ENCODE peak calls at places on chromosomes 13 and 19, in eight cellular contexts. One of them, this sample, is unnamed.

GRCh38 chr19:45059258-45059965 is 16.9 kb downstream of the ZNF296 start:
- DNase-seq in kidney: peak; percentile 79
- DNase-seq in left ventricle myocardium inferior: peak; percentile 53
- DNase-seq in natural killer cell: peak; percentile 81
- DNase-seq in AG09319: peak; percentile 24
- DNase-seq in nephron progenitor cell: peak; percentile 86
- DNase-seq in H9: peak; percentile 87
- DNase-seq in lung: peak; percentile 79
- DNase-seq in this sample: no peak

GRCh38 chr13:41674246-41674645 is 216.9 kb downstream of the RGCC start:
- DNase-seq in AG09319: no peak
- DNase-seq in H9: no peak
- DNase-seq in left ventricle myocardium inferior: no peak
- DNase-seq in nephron progenitor cell: no peak
- DNase-seq in lung: no peak
- DNase-seq in kidney: no peak
- DNase-seq in natural killer cell: no peak
- DNase-seq in this sample: no peak

GRCh38 chr13:39956036-39956435 is 300.6 kb downstream of the COG6 start:
- DNase-seq in H9: no peak
- DNase-seq in natural killer cell: no peak
- DNase-seq in nephron progenitor cell: no peak
- DNase-seq in left ventricle myocardium inferior: no peak
- DNase-seq in kidney: no peak
- DNase-seq in AG09319: no peak
- DNase-seq in lung: no peak
- DNase-seq in this sample: no peak

GRCh38 chr19:15210323-15210774 is 9.6 kb upstream of the NOTCH3 start:
- DNase-seq in lung: peak; percentile 49
- DNase-seq in AG09319: no peak
- DNase-seq in left ventricle myocardium inferior: peak; percentile 44
- DNase-seq in natural killer cell: no peak
- DNase-seq in nephron progenitor cell: no peak
- DNase-seq in kidney: no peak
- DNase-seq in H9: no peak
- DNase-seq in this sample: no peak

GRCh38 chr19:30684613-30685012 is 312.4 kb downstream of the ZNF536 start:
- DNase-seq in AG09319: no peak
- DNase-seq in H9: no peak
- DNase-seq in natural killer cell: no peak
- DNase-seq in left ventricle myocardium inferior: no peak
- DNase-seq in nephron progenitor cell: no peak
- DNase-seq in kidney: no peak
- DNase-seq in lung: no peak
- DNase-seq in this sample: no peak

GRCh38 chr19:32404939-32405430 is 585 bp upstream of the DPY19L3 start:
- DNase-seq in lung: peak; percentile 72
- DNase-seq in kidney: peak; percentile 86
- DNase-seq in H9: no peak
- DNase-seq in nephron progenitor cell: peak; percentile 60
- DNase-seq in natural killer cell: no peak
- DNase-seq in AG09319: peak; percentile 11
- DNase-seq in left ventricle myocardium inferior: peak; percentile 71
- DNase-seq in this sample: no peak

GRCh38 chr13:28744091-28744536 is 25.3 kb upstream of the SLC46A3 start:
- DNase-seq in natural killer cell: no peak
- DNase-seq in nephron progenitor cell: no peak
- DNase-seq in lung: no peak
- DNase-seq in AG09319: no peak
- DNase-seq in H9: peak; percentile 58
- DNase-seq in kidney: no peak
- DNase-seq in left ventricle myocardium inferior: no peak
- DNase-seq in this sample: no peak

GRCh38 chr19:54473071-54473941 is at the start of gene CDC42EP5:
- DNase-seq in lung: no peak
- DNase-seq in nephron progenitor cell: peak; percentile 70
- DNase-seq in AG09319: peak; percentile 81
- DNase-seq in left ventricle myocardium inferior: peak; percentile 82
- DNase-seq in natural killer cell: no peak
- DNase-seq in H9: peak; percentile 40
- DNase-seq in kidney: peak; percentile 94
- DNase-seq in this sample: peak; percentile 73

GRCh38 chr13:112606125-112607001 is 18.4 kb upstream of the TUBGCP3 start:
- DNase-seq in H9: peak; percentile 92
- DNase-seq in nephron progenitor cell: peak; percentile 98
- DNase-seq in left ventricle myocardium inferior: peak; percentile 93
- DNase-seq in natural killer cell: peak; percentile 77
- DNase-seq in kidney: peak; percentile 97
- DNase-seq in lung: peak; percentile 95
- DNase-seq in AG09319: peak; percentile 60
- DNase-seq in this sample: no peak

GRCh38 chr13:28329395-28330158 is 165.4 kb downstream of the FLT1 start:
- DNase-seq in H9: no peak
- DNase-seq in natural killer cell: no peak
- DNase-seq in AG09319: peak; percentile 89
- DNase-seq in nephron progenitor cell: no peak
- DNase-seq in kidney: no peak
- DNase-seq in lung: peak; percentile 48
- DNase-seq in left ventricle myocardium inferior: no peak
- DNase-seq in this sample: no peak

GRCh38 chr13:76799696-76800095 is 86.5 kb downstream of the KCTD12 start:
- DNase-seq in AG09319: no peak
- DNase-seq in kidney: no peak
- DNase-seq in H9: no peak
- DNase-seq in nephron progenitor cell: no peak
- DNase-seq in natural killer cell: no peak
- DNase-seq in left ventricle myocardium inferior: no peak
- DNase-seq in lung: no peak
- DNase-seq in this sample: no peak

GRCh38 chr13:72599148-72599743 is 128.2 kb downstream of the MZT1 start:
- DNase-seq in lung: no peak
- DNase-seq in AG09319: no peak
- DNase-seq in nephron progenitor cell: no peak
- DNase-seq in natural killer cell: no peak
- DNase-seq in kidney: no peak
- DNase-seq in H9: no peak
- DNase-seq in left ventricle myocardium inferior: no peak
- DNase-seq in this sample: no peak

GRCh38 chr13:45464687-45465453 is at the start of gene COG3:
- DNase-seq in H9: peak; percentile 94
- DNase-seq in AG09319: peak; percentile 94
- DNase-seq in nephron progenitor cell: peak; percentile 90
- DNase-seq in kidney: peak; percentile 98
- DNase-seq in natural killer cell: peak; percentile 91
- DNase-seq in lung: peak; percentile 94
- DNase-seq in left ventricle myocardium inferior: peak; percentile 94
- DNase-seq in this sample: peak; percentile 96
- TF ChIP-seq CTCF in H9: peak; percentile 39
- TF ChIP-seq CTCF in AG09319: peak; percentile 35
- TF ChIP-seq CTCF in nephron progenitor cell: no peak
- TF ChIP-seq CTCF in kidney: no peak
- TF ChIP-seq CTCF in natural killer cell: peak; percentile 41
- TF ChIP-seq CTCF in lung: no peak
- TF ChIP-seq CTCF in left ventricle myocardium inferior: no peak
- TF ChIP-seq CTCF in this sample: peak; percentile 68

GRCh38 chr19:13198634-13199033 is 48.4 kb downstream of the IER2 start:
- DNase-seq in left ventricle myocardium inferior: no peak
- DNase-seq in AG09319: no peak
- DNase-seq in lung: no peak
- DNase-seq in nephron progenitor cell: no peak
- DNase-seq in kidney: no peak
- DNase-seq in H9: no peak
- DNase-seq in natural killer cell: no peak
- DNase-seq in this sample: no peak

GRCh38 chr19:13190781-13191540 is 40.8 kb downstream of the IER2 start:
- DNase-seq in lung: no peak
- DNase-seq in left ventricle myocardium inferior: no peak
- DNase-seq in nephron progenitor cell: no peak
- DNase-seq in H9: no peak
- DNase-seq in kidney: no peak
- DNase-seq in AG09319: no peak
- DNase-seq in natural killer cell: no peak
- DNase-seq in this sample: no peak

DNA sequence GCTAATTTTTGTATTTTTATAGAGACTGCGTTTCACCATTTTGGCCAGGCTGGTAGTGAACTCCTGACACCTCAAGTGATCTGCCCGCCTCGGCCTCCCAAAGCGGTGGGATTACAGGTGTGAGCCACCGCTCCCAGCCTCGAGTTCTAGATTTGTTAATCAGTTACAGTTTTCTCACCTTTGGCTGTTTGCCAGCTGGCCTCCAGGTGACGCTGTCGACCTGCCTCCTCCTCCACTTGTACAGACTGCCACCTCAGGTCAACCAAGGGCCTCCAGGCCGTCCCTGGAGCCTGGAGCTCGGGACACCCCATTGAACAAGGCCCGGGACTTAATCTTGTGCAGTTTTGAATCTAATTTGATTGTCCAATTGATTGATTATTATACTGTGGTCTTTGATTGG is 45.5 kb downstream of the IER2 start:
- DNase-seq in H9: peak; percentile 90
- DNase-seq in nephron progenitor cell: peak; percentile 56
- DNase-seq in AG09319: no peak
- DNase-seq in lung: peak; percentile 63
- DNase-seq in kidney: no peak
- DNase-seq in natural killer cell: no peak
- DNase-seq in left ventricle myocardium inferior: no peak
- DNase-seq in this sample: no peak
- TF ChIP-seq CTCF in H9: peak; percentile 95
- TF ChIP-seq CTCF in nephron progenitor cell: peak; percentile 60
- TF ChIP-seq CTCF in AG09319: no peak
- TF ChIP-seq CTCF in lung: no peak
- TF ChIP-seq CTCF in kidney: no peak
- TF ChIP-seq CTCF in natural killer cell: peak; percentile 29
- TF ChIP-seq CTCF in left ventricle myocardium inferior: no peak
- TF ChIP-seq CTCF in this sample: peak; percentile 20

DNA sequence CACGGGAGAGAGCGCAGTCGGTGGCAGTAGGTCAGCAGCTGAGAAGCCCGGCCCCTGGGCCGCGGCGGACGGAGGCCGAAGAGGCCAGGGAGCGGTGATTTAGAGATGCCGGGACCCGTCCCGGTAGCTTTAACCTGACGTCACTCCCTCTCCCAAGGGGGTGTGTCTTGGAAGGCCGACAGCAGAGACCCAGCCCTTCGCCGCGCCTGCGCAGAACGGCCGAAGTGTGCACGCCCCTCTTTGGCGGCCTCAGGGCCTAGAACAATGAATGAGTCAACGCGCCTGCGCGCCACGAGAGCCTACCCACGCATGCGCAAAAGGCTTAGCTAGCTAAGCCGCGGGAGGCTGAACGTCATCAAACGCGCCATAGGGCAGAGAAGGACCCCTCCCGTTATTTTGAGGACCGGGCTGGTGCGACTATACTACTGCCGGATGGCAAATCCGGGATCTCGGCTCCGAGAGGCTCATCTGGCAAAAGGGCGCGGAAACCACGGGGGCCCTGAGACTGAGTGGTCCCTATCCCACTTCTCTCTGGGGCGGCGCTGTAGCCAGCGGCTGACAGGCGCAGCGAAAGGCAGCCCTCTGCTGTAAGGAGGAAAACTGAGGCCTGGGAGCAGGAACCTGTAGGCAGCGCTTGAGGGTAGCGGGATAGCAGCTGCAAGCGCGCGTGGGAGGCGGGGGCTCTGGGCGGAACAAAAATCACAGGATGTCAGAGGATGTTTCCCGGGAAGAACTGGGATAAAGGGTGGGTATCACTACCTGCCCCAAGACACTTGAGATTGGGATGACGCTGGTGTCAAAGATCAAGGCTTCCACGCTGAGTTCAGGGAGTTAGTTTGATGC is at the start of the genes IRGQ and ZNF576:
- DNase-seq in H9: peak; percentile 100
- DNase-seq in nephron progenitor cell: peak; percentile 100
- DNase-seq in natural killer cell: peak; percentile 100
- DNase-seq in left ventricle myocardium inferior: peak; percentile 100
- DNase-seq in kidney: peak; percentile 100
- DNase-seq in lung: peak; percentile 100
- DNase-seq in AG09319: peak; percentile 99
- DNase-seq in this sample: peak; percentile 99
- TF ChIP-seq CTCF in H9: no peak
- TF ChIP-seq CTCF in nephron progenitor cell: no peak
- TF ChIP-seq CTCF in natural killer cell: no peak
- TF ChIP-seq CTCF in left ventricle myocardium inferior: no peak
- TF ChIP-seq CTCF in kidney: no peak
- TF ChIP-seq CTCF in lung: no peak
- TF ChIP-seq CTCF in AG09319: peak; percentile 3
- TF ChIP-seq CTCF in this sample: no peak

GRCh38 chr13:110944121-110944967 is 29.5 kb upstream of the ANKRD10 start:
- DNase-seq in kidney: no peak
- DNase-seq in H9: peak; percentile 57
- DNase-seq in nephron progenitor cell: peak; percentile 21
- DNase-seq in AG09319: no peak
- DNase-seq in left ventricle myocardium inferior: no peak
- DNase-seq in lung: no peak
- DNase-seq in natural killer cell: no peak
- DNase-seq in this sample: no peak
- TF ChIP-seq CTCF in kidney: peak; percentile 26
- TF ChIP-seq CTCF in H9: peak; percentile 68
- TF ChIP-seq CTCF in nephron progenitor cell: peak; percentile 39
- TF ChIP-seq CTCF in AG09319: peak; percentile 83
- TF ChIP-seq CTCF in left ventricle myocardium inferior: peak; percentile 55
- TF ChIP-seq CTCF in lung: no peak
- TF ChIP-seq CTCF in natural killer cell: no peak
- TF ChIP-seq CTCF in this sample: peak; percentile 87

GRCh38 chr13:24050796-24051715 is 109.5 kb upstream of the SPATA13 start:
- DNase-seq in kidney: no peak
- DNase-seq in left ventricle myocardium inferior: no peak
- DNase-seq in lung: no peak
- DNase-seq in H9: no peak
- DNase-seq in natural killer cell: no peak
- DNase-seq in AG09319: no peak
- DNase-seq in nephron progenitor cell: no peak
- DNase-seq in this sample: no peak

GRCh38 chr13:24053505-24054251 is 106.8 kb upstream of the SPATA13 start:
- DNase-seq in AG09319: no peak
- DNase-seq in kidney: no peak
- DNase-seq in natural killer cell: peak; percentile 26
- DNase-seq in lung: peak; percentile 68
- DNase-seq in left ventricle myocardium inferior: no peak
- DNase-seq in nephron progenitor cell: peak; percentile 57
- DNase-seq in H9: peak; percentile 87
- DNase-seq in this sample: no peak

GRCh38 chr13:24050292-24050711 is 110.2 kb upstream of the SPATA13 start:
- DNase-seq in kidney: peak; percentile 84
- DNase-seq in lung: peak; percentile 43
- DNase-seq in natural killer cell: no peak
- DNase-seq in H9: no peak
- DNase-seq in AG09319: no peak
- DNase-seq in left ventricle myocardium inferior: peak; percentile 36
- DNase-seq in nephron progenitor cell: no peak
- DNase-seq in this sample: no peak

GRCh38 chr13:24052547-24052981 is 108.0 kb upstream of the SPATA13 start:
- DNase-seq in natural killer cell: no peak
- DNase-seq in lung: no peak
- DNase-seq in kidney: no peak
- DNase-seq in nephron progenitor cell: no peak
- DNase-seq in left ventricle myocardium inferior: no peak
- DNase-seq in H9: no peak
- DNase-seq in AG09319: no peak
- DNase-seq in this sample: no peak
- TF ChIP-seq CTCF in natural killer cell: no peak
- TF ChIP-seq CTCF in lung: no peak
- TF ChIP-seq CTCF in kidney: no peak
- TF ChIP-seq CTCF in nephron progenitor cell: no peak
- TF ChIP-seq CTCF in left ventricle myocardium inferior: no peak
- TF ChIP-seq CTCF in H9: no peak
- TF ChIP-seq CTCF in AG09319: peak; percentile 15
- TF ChIP-seq CTCF in this sample: no peak

This sample was measured in chondrocyte.